ENCODE peak calls at places on chromosome 13, in six cellular contexts. C, O, R, A, Z and I are unnamed samples.

GRCh38 chr13:67515895-67516294 is 285.8 kb upstream of the PCDH9 start:
- DNase-seq in C (no peak), Z (no peak), O (peak; percentile 53), R (no peak), A (no peak), I (no peak)

GRCh38 chr13:97573011-97573410 is 139.0 kb downstream of the RAP2A start:
- DNase-seq in Z (no peak), O (no peak), R (no peak), C (no peak), A (no peak), I (no peak)

GRCh38 chr13:39600766-39601165 is 2.2 kb downstream of the LHFPL6 start:
- DNase-seq in A (no peak), Z (no peak), C (peak; percentile 14), O (no peak), R (no peak), I (no peak)

GRCh38 chr13:30745917-30746686 is 10.8 kb downstream of the ALOX5AP start:
- DNase-seq in A (peak; percentile 81), C (no peak), O (no peak), R (peak; percentile 77), Z (no peak), I (no peak)

GRCh38 chr13:109209526-109209925 is 576.9 kb downstream of the IRS2 start:
- DNase-seq in Z (no peak), C (no peak), A (no peak), R (no peak), O (no peak), I (no peak)

GRCh38 chr13:113764793-113765190 is 5.8 kb downstream of the TMEM255B start:
- DNase-seq in A (no peak), C (no peak), O (no peak), R (no peak), Z (no peak), I (no peak)

GRCh38 chr13:24668955-24669354 is 11.3 kb upstream of the ATP12A start:
- DNase-seq in A (no peak), R (no peak), Z (no peak), C (no peak), O (no peak), I (peak; percentile 25)

GRCh38 chr13:76822691-76823267 is 63.4 kb downstream of the KCTD12 start:
- DNase-seq in R (no peak), O (peak; percentile 25), Z (no peak), A (peak; percentile 71), C (no peak), I (peak; percentile 58)

GRCh38 chr13:106498158-106498557 is 37.3 kb downstream of the EFNB2 start:
- DNase-seq in Z (no peak), A (no peak), O (no peak), C (no peak), R (no peak), I (no peak)